ENCODE peak calls at places on chromosomes 11 and 22, in seven cellular contexts. One of them, this sample, is unnamed.

GRCh38 chr11:96091476-96091875 is 167.6 kb upstream of the MTMR2 start:
- DNase-seq in mesothelial cell of epicardium: no peak
- DNase-seq in activated T-cell treated with anti-CD3 and anti-CD28 coated beads for 48 hours: no peak
- DNase-seq in stimulated activated CD4-positive, alpha-beta T cell treated with anti-CD3 and anti-CD28 coated beads, Interleukin-2, amount 100 ng/mL, for 48 hours: no peak
- DNase-seq in activated CD8-positive, alpha-beta memory T cell treated with anti-CD3 and anti-CD28 coated beads for 1 hour: no peak
- DNase-seq in CD14-positive monocyte: no peak
- DNase-seq in thoracic aorta: no peak
- DNase-seq in this sample: no peak

GRCh38 chr11:24516658-24517057 is 19.8 kb downstream of the LUZP2 start:
- DNase-seq in mesothelial cell of epicardium: no peak
- DNase-seq in activated T-cell treated with anti-CD3 and anti-CD28 coated beads for 48 hours: no peak
- DNase-seq in stimulated activated CD4-positive, alpha-beta T cell treated with anti-CD3 and anti-CD28 coated beads, Interleukin-2, amount 100 ng/mL, for 48 hours: no peak
- DNase-seq in activated CD8-positive, alpha-beta memory T cell treated with anti-CD3 and anti-CD28 coated beads for 1 hour: no peak
- DNase-seq in CD14-positive monocyte: no peak
- DNase-seq in thoracic aorta: no peak
- DNase-seq in this sample: no peak

GRCh38 chr11:75606099-75606498 is 44.0 kb downstream of the SERPINH1 start:
- DNase-seq in mesothelial cell of epicardium: no peak
- DNase-seq in activated T-cell treated with anti-CD3 and anti-CD28 coated beads for 48 hours: no peak
- DNase-seq in stimulated activated CD4-positive, alpha-beta T cell treated with anti-CD3 and anti-CD28 coated beads, Interleukin-2, amount 100 ng/mL, for 48 hours: no peak
- DNase-seq in activated CD8-positive, alpha-beta memory T cell treated with anti-CD3 and anti-CD28 coated beads for 1 hour: no peak
- DNase-seq in CD14-positive monocyte: no peak
- DNase-seq in thoracic aorta: no peak
- DNase-seq in this sample: no peak

GRCh38 chr11:83583953-83584352 is 297.8 kb upstream of the CCDC90B start:
- DNase-seq in mesothelial cell of epicardium: no peak
- DNase-seq in activated T-cell treated with anti-CD3 and anti-CD28 coated beads for 48 hours: no peak
- DNase-seq in stimulated activated CD4-positive, alpha-beta T cell treated with anti-CD3 and anti-CD28 coated beads, Interleukin-2, amount 100 ng/mL, for 48 hours: no peak
- DNase-seq in activated CD8-positive, alpha-beta memory T cell treated with anti-CD3 and anti-CD28 coated beads for 1 hour: no peak
- DNase-seq in CD14-positive monocyte: no peak
- DNase-seq in thoracic aorta: no peak
- DNase-seq in this sample: no peak

GRCh38 chr11:100752371-100753073 is 65.4 kb downstream of the ARHGAP42 start:
- DNase-seq in mesothelial cell of epicardium: no peak
- DNase-seq in activated T-cell treated with anti-CD3 and anti-CD28 coated beads for 48 hours: no peak
- DNase-seq in stimulated activated CD4-positive, alpha-beta T cell treated with anti-CD3 and anti-CD28 coated beads, Interleukin-2, amount 100 ng/mL, for 48 hours: no peak
- DNase-seq in activated CD8-positive, alpha-beta memory T cell treated with anti-CD3 and anti-CD28 coated beads for 1 hour: no peak
- DNase-seq in CD14-positive monocyte: no peak
- DNase-seq in thoracic aorta: no peak
- DNase-seq in this sample: no peak

GRCh38 chr22:24319451-24319850 is 48.8 kb downstream of the SPECC1L start:
- DNase-seq in mesothelial cell of epicardium: no peak
- DNase-seq in activated T-cell treated with anti-CD3 and anti-CD28 coated beads for 48 hours: no peak
- DNase-seq in stimulated activated CD4-positive, alpha-beta T cell treated with anti-CD3 and anti-CD28 coated beads, Interleukin-2, amount 100 ng/mL, for 48 hours: no peak
- DNase-seq in activated CD8-positive, alpha-beta memory T cell treated with anti-CD3 and anti-CD28 coated beads for 1 hour: no peak
- DNase-seq in CD14-positive monocyte: no peak
- DNase-seq in thoracic aorta: no peak
- DNase-seq in this sample: no peak

GRCh38 chr22:34845391-34845790 is 220.6 kb upstream of the ISX start:
- DNase-seq in mesothelial cell of epicardium: no peak
- DNase-seq in activated T-cell treated with anti-CD3 and anti-CD28 coated beads for 48 hours: no peak
- DNase-seq in stimulated activated CD4-positive, alpha-beta T cell treated with anti-CD3 and anti-CD28 coated beads, Interleukin-2, amount 100 ng/mL, for 48 hours: no peak
- DNase-seq in activated CD8-positive, alpha-beta memory T cell treated with anti-CD3 and anti-CD28 coated beads for 1 hour: no peak
- DNase-seq in CD14-positive monocyte: no peak
- DNase-seq in thoracic aorta: no peak
- DNase-seq in this sample: no peak

GRCh38 chr11:86749376-86749775 is 51.0 kb upstream of the PRSS23 start:
- DNase-seq in mesothelial cell of epicardium: no peak
- DNase-seq in activated T-cell treated with anti-CD3 and anti-CD28 coated beads for 48 hours: no peak
- DNase-seq in stimulated activated CD4-positive, alpha-beta T cell treated with anti-CD3 and anti-CD28 coated beads, Interleukin-2, amount 100 ng/mL, for 48 hours: no peak
- DNase-seq in activated CD8-positive, alpha-beta memory T cell treated with anti-CD3 and anti-CD28 coated beads for 1 hour: no peak
- DNase-seq in CD14-positive monocyte: no peak
- DNase-seq in thoracic aorta: no peak
- DNase-seq in this sample: no peak

GRCh38 chr11:93888026-93888425 is 37.6 kb upstream of the VSTM5 start:
- DNase-seq in mesothelial cell of epicardium: no peak
- DNase-seq in activated T-cell treated with anti-CD3 and anti-CD28 coated beads for 48 hours: no peak
- DNase-seq in stimulated activated CD4-positive, alpha-beta T cell treated with anti-CD3 and anti-CD28 coated beads, Interleukin-2, amount 100 ng/mL, for 48 hours: no peak
- DNase-seq in activated CD8-positive, alpha-beta memory T cell treated with anti-CD3 and anti-CD28 coated beads for 1 hour: no peak
- DNase-seq in CD14-positive monocyte: no peak
- DNase-seq in thoracic aorta: no peak
- DNase-seq in this sample: no peak

GRCh38 chr22:36384766-36385400 is 2.9 kb downstream of the MYH9 start:
- DNase-seq in mesothelial cell of epicardium: no peak
- DNase-seq in activated T-cell treated with anti-CD3 and anti-CD28 coated beads for 48 hours: no peak
- DNase-seq in stimulated activated CD4-positive, alpha-beta T cell treated with anti-CD3 and anti-CD28 coated beads, Interleukin-2, amount 100 ng/mL, for 48 hours: no peak
- DNase-seq in activated CD8-positive, alpha-beta memory T cell treated with anti-CD3 and anti-CD28 coated beads for 1 hour: no peak
- DNase-seq in CD14-positive monocyte: no peak
- DNase-seq in thoracic aorta: no peak
- DNase-seq in this sample: no peak

GRCh38 chr22:24483966-24484545 is 11.1 kb upstream of the UPB1 start:
- DNase-seq in mesothelial cell of epicardium: no peak
- DNase-seq in activated T-cell treated with anti-CD3 and anti-CD28 coated beads for 48 hours: no peak
- DNase-seq in stimulated activated CD4-positive, alpha-beta T cell treated with anti-CD3 and anti-CD28 coated beads, Interleukin-2, amount 100 ng/mL, for 48 hours: no peak
- DNase-seq in activated CD8-positive, alpha-beta memory T cell treated with anti-CD3 and anti-CD28 coated beads for 1 hour: no peak
- DNase-seq in CD14-positive monocyte: no peak
- DNase-seq in thoracic aorta: no peak
- DNase-seq in this sample: no peak

GRCh38 chr22:23657712-23658111 is 25.6 kb upstream of the DRICH1 start:
- DNase-seq in mesothelial cell of epicardium: no peak
- DNase-seq in activated T-cell treated with anti-CD3 and anti-CD28 coated beads for 48 hours: no peak
- DNase-seq in stimulated activated CD4-positive, alpha-beta T cell treated with anti-CD3 and anti-CD28 coated beads, Interleukin-2, amount 100 ng/mL, for 48 hours: no peak
- DNase-seq in activated CD8-positive, alpha-beta memory T cell treated with anti-CD3 and anti-CD28 coated beads for 1 hour: no peak
- DNase-seq in CD14-positive monocyte: no peak
- DNase-seq in thoracic aorta: no peak
- DNase-seq in this sample: no peak

GRCh38 chr22:45441158-45441557 is 27.7 kb downstream of the RIBC2 start:
- DNase-seq in mesothelial cell of epicardium: peak
- DNase-seq in activated T-cell treated with anti-CD3 and anti-CD28 coated beads for 48 hours: no peak
- DNase-seq in stimulated activated CD4-positive, alpha-beta T cell treated with anti-CD3 and anti-CD28 coated beads, Interleukin-2, amount 100 ng/mL, for 48 hours: peak
- DNase-seq in activated CD8-positive, alpha-beta memory T cell treated with anti-CD3 and anti-CD28 coated beads for 1 hour: no peak
- DNase-seq in CD14-positive monocyte: no peak
- DNase-seq in thoracic aorta: no peak
- DNase-seq in this sample: no peak

GRCh38 chr22:27673839-27674238 is 127.7 kb downstream of the MN1 start:
- DNase-seq in mesothelial cell of epicardium: no peak
- DNase-seq in activated T-cell treated with anti-CD3 and anti-CD28 coated beads for 48 hours: no peak
- DNase-seq in stimulated activated CD4-positive, alpha-beta T cell treated with anti-CD3 and anti-CD28 coated beads, Interleukin-2, amount 100 ng/mL, for 48 hours: no peak
- DNase-seq in activated CD8-positive, alpha-beta memory T cell treated with anti-CD3 and anti-CD28 coated beads for 1 hour: no peak
- DNase-seq in CD14-positive monocyte: no peak
- DNase-seq in thoracic aorta: no peak
- DNase-seq in this sample: no peak

GRCh38 chr11:6229911-6230310 is 4.5 kb downstream of the FHIP1B start:
- DNase-seq in mesothelial cell of epicardium: no peak
- DNase-seq in activated T-cell treated with anti-CD3 and anti-CD28 coated beads for 48 hours: no peak
- DNase-seq in stimulated activated CD4-positive, alpha-beta T cell treated with anti-CD3 and anti-CD28 coated beads, Interleukin-2, amount 100 ng/mL, for 48 hours: no peak
- DNase-seq in activated CD8-positive, alpha-beta memory T cell treated with anti-CD3 and anti-CD28 coated beads for 1 hour: no peak
- DNase-seq in CD14-positive monocyte: no peak
- DNase-seq in thoracic aorta: no peak
- DNase-seq in this sample: no peak

GRCh38 chr11:9825315-9825714 is 161.4 kb downstream of the SWAP70 start:
- DNase-seq in mesothelial cell of epicardium: no peak
- DNase-seq in activated T-cell treated with anti-CD3 and anti-CD28 coated beads for 48 hours: no peak
- DNase-seq in stimulated activated CD4-positive, alpha-beta T cell treated with anti-CD3 and anti-CD28 coated beads, Interleukin-2, amount 100 ng/mL, for 48 hours: no peak
- DNase-seq in activated CD8-positive, alpha-beta memory T cell treated with anti-CD3 and anti-CD28 coated beads for 1 hour: no peak
- DNase-seq in CD14-positive monocyte: no peak
- DNase-seq in thoracic aorta: no peak
- DNase-seq in this sample: no peak

GRCh38 chr11:95230054-95231034 is 658 bp downstream of the SESN3 start:
- DNase-seq in mesothelial cell of epicardium: no peak
- DNase-seq in activated T-cell treated with anti-CD3 and anti-CD28 coated beads for 48 hours: no peak
- DNase-seq in stimulated activated CD4-positive, alpha-beta T cell treated with anti-CD3 and anti-CD28 coated beads, Interleukin-2, amount 100 ng/mL, for 48 hours: peak
- DNase-seq in activated CD8-positive, alpha-beta memory T cell treated with anti-CD3 and anti-CD28 coated beads for 1 hour: no peak
- DNase-seq in CD14-positive monocyte: peak
- DNase-seq in thoracic aorta: no peak
- DNase-seq in this sample: no peak

GRCh38 chr11:58058276-58059010 is 27.7 kb downstream of the OR6Q1 start:
- DNase-seq in mesothelial cell of epicardium: peak
- DNase-seq in activated T-cell treated with anti-CD3 and anti-CD28 coated beads for 48 hours: no peak
- DNase-seq in stimulated activated CD4-positive, alpha-beta T cell treated with anti-CD3 and anti-CD28 coated beads, Interleukin-2, amount 100 ng/mL, for 48 hours: no peak
- DNase-seq in activated CD8-positive, alpha-beta memory T cell treated with anti-CD3 and anti-CD28 coated beads for 1 hour: no peak
- DNase-seq in CD14-positive monocyte: no peak
- DNase-seq in thoracic aorta: no peak
- DNase-seq in this sample: no peak

GRCh38 chr11:1829039-1829820 is 5.6 kb upstream of the SYT8 start:
- DNase-seq in mesothelial cell of epicardium: no peak
- DNase-seq in activated T-cell treated with anti-CD3 and anti-CD28 coated beads for 48 hours: no peak
- DNase-seq in stimulated activated CD4-positive, alpha-beta T cell treated with anti-CD3 and anti-CD28 coated beads, Interleukin-2, amount 100 ng/mL, for 48 hours: no peak
- DNase-seq in activated CD8-positive, alpha-beta memory T cell treated with anti-CD3 and anti-CD28 coated beads for 1 hour: no peak
- DNase-seq in CD14-positive monocyte: no peak
- DNase-seq in thoracic aorta: no peak
- DNase-seq in this sample: no peak

GRCh38 chr11:4825132-4825531 is 4.0 kb downstream of the OR51F2 start:
- DNase-seq in mesothelial cell of epicardium: no peak
- DNase-seq in activated T-cell treated with anti-CD3 and anti-CD28 coated beads for 48 hours: no peak
- DNase-seq in stimulated activated CD4-positive, alpha-beta T cell treated with anti-CD3 and anti-CD28 coated beads, Interleukin-2, amount 100 ng/mL, for 48 hours: no peak
- DNase-seq in activated CD8-positive, alpha-beta memory T cell treated with anti-CD3 and anti-CD28 coated beads for 1 hour: no peak
- DNase-seq in CD14-positive monocyte: no peak
- DNase-seq in thoracic aorta: no peak
- DNase-seq in this sample: no peak

GRCh38 chr22:17232406-17232805 is 13.2 kb upstream of the ADA2 start:
- DNase-seq in mesothelial cell of epicardium: no peak
- DNase-seq in activated T-cell treated with anti-CD3 and anti-CD28 coated beads for 48 hours: no peak
- DNase-seq in stimulated activated CD4-positive, alpha-beta T cell treated with anti-CD3 and anti-CD28 coated beads, Interleukin-2, amount 100 ng/mL, for 48 hours: no peak
- DNase-seq in activated CD8-positive, alpha-beta memory T cell treated with anti-CD3 and anti-CD28 coated beads for 1 hour: no peak
- DNase-seq in CD14-positive monocyte: peak
- DNase-seq in thoracic aorta: no peak
- DNase-seq in this sample: no peak

GRCh38 chr22:50530857-50531545 is 1.2 kb upstream of the TYMP start:
- DNase-seq in mesothelial cell of epicardium: no peak
- DNase-seq in activated T-cell treated with anti-CD3 and anti-CD28 coated beads for 48 hours: peak
- DNase-seq in stimulated activated CD4-positive, alpha-beta T cell treated with anti-CD3 and anti-CD28 coated beads, Interleukin-2, amount 100 ng/mL, for 48 hours: peak
- DNase-seq in activated CD8-positive, alpha-beta memory T cell treated with anti-CD3 and anti-CD28 coated beads for 1 hour: peak
- DNase-seq in CD14-positive monocyte: peak
- DNase-seq in thoracic aorta: no peak
- DNase-seq in this sample: no peak

GRCh38 chr11:18853086-18853720 is 61.6 kb upstream of the PTPN5 start:
- DNase-seq in mesothelial cell of epicardium: no peak
- DNase-seq in activated T-cell treated with anti-CD3 and anti-CD28 coated beads for 48 hours: no peak
- DNase-seq in stimulated activated CD4-positive, alpha-beta T cell treated with anti-CD3 and anti-CD28 coated beads, Interleukin-2, amount 100 ng/mL, for 48 hours: no peak
- DNase-seq in activated CD8-positive, alpha-beta memory T cell treated with anti-CD3 and anti-CD28 coated beads for 1 hour: no peak
- DNase-seq in CD14-positive monocyte: no peak
- DNase-seq in thoracic aorta: no peak
- DNase-seq in this sample: no peak

GRCh38 chr11:42906226-42906625 is 405.6 kb upstream of the API5 start:
- DNase-seq in mesothelial cell of epicardium: no peak
- DNase-seq in activated T-cell treated with anti-CD3 and anti-CD28 coated beads for 48 hours: no peak
- DNase-seq in stimulated activated CD4-positive, alpha-beta T cell treated with anti-CD3 and anti-CD28 coated beads, Interleukin-2, amount 100 ng/mL, for 48 hours: no peak
- DNase-seq in activated CD8-positive, alpha-beta memory T cell treated with anti-CD3 and anti-CD28 coated beads for 1 hour: no peak
- DNase-seq in CD14-positive monocyte: no peak
- DNase-seq in thoracic aorta: no peak
- DNase-seq in this sample: no peak

GRCh38 chr11:65777821-65778361 is 2.9 kb downstream of the AP5B1 start:
- DNase-seq in mesothelial cell of epicardium: no peak
- DNase-seq in activated T-cell treated with anti-CD3 and anti-CD28 coated beads for 48 hours: no peak
- DNase-seq in stimulated activated CD4-positive, alpha-beta T cell treated with anti-CD3 and anti-CD28 coated beads, Interleukin-2, amount 100 ng/mL, for 48 hours: no peak
- DNase-seq in activated CD8-positive, alpha-beta memory T cell treated with anti-CD3 and anti-CD28 coated beads for 1 hour: no peak
- DNase-seq in CD14-positive monocyte: no peak
- DNase-seq in thoracic aorta: no peak
- DNase-seq in this sample: no peak

GRCh38 chr22:17706451-17706900 is 67.8 kb downstream of the BID start:
- DNase-seq in mesothelial cell of epicardium: no peak
- DNase-seq in activated T-cell treated with anti-CD3 and anti-CD28 coated beads for 48 hours: peak
- DNase-seq in stimulated activated CD4-positive, alpha-beta T cell treated with anti-CD3 and anti-CD28 coated beads, Interleukin-2, amount 100 ng/mL, for 48 hours: peak
- DNase-seq in activated CD8-positive, alpha-beta memory T cell treated with anti-CD3 and anti-CD28 coated beads for 1 hour: peak
- DNase-seq in CD14-positive monocyte: peak
- DNase-seq in thoracic aorta: peak
- DNase-seq in this sample: no peak

GRCh38 chr11:94400839-94401772 is at the start of gene GPR83:
- DNase-seq in mesothelial cell of epicardium: peak
- DNase-seq in activated T-cell treated with anti-CD3 and anti-CD28 coated beads for 48 hours: no peak
- DNase-seq in stimulated activated CD4-positive, alpha-beta T cell treated with anti-CD3 and anti-CD28 coated beads, Interleukin-2, amount 100 ng/mL, for 48 hours: no peak
- DNase-seq in activated CD8-positive, alpha-beta memory T cell treated with anti-CD3 and anti-CD28 coated beads for 1 hour: no peak
- DNase-seq in CD14-positive monocyte: no peak
- DNase-seq in thoracic aorta: no peak
- DNase-seq in this sample: no peak

GRCh38 chr11:90318651-90319050 is 95.8 kb upstream of the CHORDC1 start:
- DNase-seq in mesothelial cell of epicardium: no peak
- DNase-seq in activated T-cell treated with anti-CD3 and anti-CD28 coated beads for 48 hours: no peak
- DNase-seq in stimulated activated CD4-positive, alpha-beta T cell treated with anti-CD3 and anti-CD28 coated beads, Interleukin-2, amount 100 ng/mL, for 48 hours: no peak
- DNase-seq in activated CD8-positive, alpha-beta memory T cell treated with anti-CD3 and anti-CD28 coated beads for 1 hour: no peak
- DNase-seq in CD14-positive monocyte: no peak
- DNase-seq in thoracic aorta: no peak
- DNase-seq in this sample: no peak

GRCh38 chr22:48803171-48803992 is 1024.3 kb downstream of the BRD1 start:
- DNase-seq in mesothelial cell of epicardium: no peak
- DNase-seq in activated T-cell treated with anti-CD3 and anti-CD28 coated beads for 48 hours: no peak
- DNase-seq in stimulated activated CD4-positive, alpha-beta T cell treated with anti-CD3 and anti-CD28 coated beads, Interleukin-2, amount 100 ng/mL, for 48 hours: no peak
- DNase-seq in activated CD8-positive, alpha-beta memory T cell treated with anti-CD3 and anti-CD28 coated beads for 1 hour: no peak
- DNase-seq in CD14-positive monocyte: no peak
- DNase-seq in thoracic aorta: no peak
- DNase-seq in this sample: no peak

This sample was measured in NCI-H187 treated with DMSO at 0.1 percent for 48 hours.